ENCODE peak calls at places on chromosomes 13 and 19, in six cellular contexts. T, D, U, S, R and J are unnamed samples.

GRCh38 chr13:76222511-76222910 is 586.4 kb downstream of the LMO7 start:
- DNase-seq in T (no peak), R (no peak), U (no peak), S (no peak), D (no peak), J (no peak)

GRCh38 chr13:40629678-40630384 is 36.6 kb downstream of the FOXO1 start:
- DNase-seq in U (no peak), R (no peak), T (no peak), D (no peak), S (no peak), J (no peak)

GRCh38 chr13:113616281-113616906 is 31.8 kb downstream of the TFDP1 start:
- DNase-seq in D (no peak), U (no peak), S (no peak), R (no peak), T (no peak), J (no peak)

GRCh38 chr13:38582133-38582532 is 104.7 kb upstream of the FREM2 start:
- DNase-seq in U (no peak), D (peak), S (no peak), T (peak), R (peak), J (peak)

GRCh38 chr13:44930907-44931676 is 58.2 kb downstream of the NUFIP1 start:
- DNase-seq in U (no peak), T (peak), R (no peak), D (no peak), S (no peak), J (peak)

GRCh38 chr19:51323481-51323891 is 12.0 kb downstream of the IGLON5 start:
- DNase-seq in R (no peak), S (no peak), D (no peak), U (no peak), T (no peak), J (no peak)

GRCh38 chr19:7328647-7329046 is 20.1 kb upstream of the ARHGEF18 start:
- DNase-seq in R (no peak), S (no peak), D (no peak), T (no peak), U (no peak), J (no peak)

GRCh38 chr13:40993987-40994386 is 25.1 kb downstream of the ELF1 start:
- DNase-seq in T (no peak), S (no peak), R (peak), D (no peak), U (no peak), J (no peak)

GRCh38 chr13:46006688-46007452 is 45.7 kb downstream of the ZC3H13 start:
- DNase-seq in D (no peak), R (no peak), S (no peak), T (peak), U (no peak), J (no peak)

GRCh38 chr13:32791545-32792172 is 205.4 kb downstream of the PDS5B start:
- DNase-seq in T (no peak), D (no peak), S (peak), R (no peak), U (no peak), J (peak)

GRCh38 chr13:109684084-109684835 is 102.1 kb downstream of the IRS2 start:
- DNase-seq in S (no peak), R (no peak), U (no peak), D (no peak), T (no peak), J (no peak)

GRCh38 chr19:13881231-13881691 is 4.3 kb downstream of the NANOS3 start:
- DNase-seq in D (peak), S (no peak), U (no peak), R (no peak), T (no peak), J (peak)

GRCh38 chr13:74227476-74228158 is 93.4 kb upstream of the KLF12 start:
- DNase-seq in R (no peak), D (no peak), U (no peak), T (no peak), S (no peak), J (no peak)

GRCh38 chr13:40680659-40681323 is 14.3 kb upstream of the FOXO1 start:
- DNase-seq in D (no peak), T (no peak), U (no peak), R (no peak), S (no peak), J (peak)

GRCh38 chr19:47756953-47757608 is 11.7 kb downstream of the NOP53 start:
- DNase-seq in U (no peak), T (no peak), R (no peak), S (no peak), D (no peak), J (no peak)

GRCh38 chr13:111171629-111172028 is 56.5 kb downstream of the ARHGEF7 start:
- DNase-seq in U (no peak), S (no peak), R (no peak), D (no peak), T (no peak), J (no peak)

GRCh38 chr13:36673838-36674326 is at the start of gene SERTM1:
- DNase-seq in S (no peak), U (peak), R (peak), T (peak), D (peak), J (peak)

GRCh38 chr19:45075215-45076028 is 856 bp downstream of the ZNF296 start:
- DNase-seq in D (no peak), S (peak), R (peak), T (no peak), U (peak), J (peak)

GRCh38 chr13:44386932-44387556 is 13.4 kb downstream of the SERP2 start:
- DNase-seq in D (no peak), T (no peak), R (no peak), U (no peak), S (no peak), J (no peak)

GRCh38 chr19:49678970-49679831 is 2.1 kb downstream of the PRMT1 start:
- DNase-seq in S (no peak), D (no peak), R (no peak), T (no peak), U (no peak), J (peak)

GRCh38 chr13:57629391-57629804 is 2.1 kb upstream of the PCDH17 start:
- DNase-seq in S (no peak), D (peak), T (peak), R (no peak), U (no peak), J (peak)

GRCh38 chr13:96238861-96239260 is 149.0 kb downstream of the HS6ST3 start:
- DNase-seq in R (no peak), S (no peak), U (no peak), T (no peak), D (no peak), J (no peak)

GRCh38 chr13:26011996-26012688 is 39.7 kb downstream of the SHISA2 start:
- DNase-seq in D (no peak), T (peak), U (no peak), R (no peak), S (no peak), J (no peak)

GRCh38 chr13:87089391-87089790 is 581.8 kb upstream of the SLITRK5 start:
- DNase-seq in S (no peak), T (peak), U (no peak), R (no peak), D (no peak), J (no peak)

GRCh38 chr13:23349127-23349897 is 84.2 kb downstream of the SACS start:
- DNase-seq in R (no peak), T (no peak), U (no peak), D (no peak), S (no peak), J (no peak)

GRCh38 chr19:3359850-3360493 is 6.4 kb upstream of the NFIC start:
- DNase-seq in T (peak), S (peak), U (no peak), R (no peak), D (no peak), J (peak)

GRCh38 chr19:46618670-46619231 is 6.1 kb downstream of the PTGIR start:
- DNase-seq in D (no peak), R (peak), S (no peak), T (peak), U (no peak), J (peak)

GRCh38 chr19:3224346-3225325 is at the start of gene CELF5:
- DNase-seq in T (peak), R (peak), D (peak), U (peak), S (peak), J (peak)

GRCh38 chr13:94825507-94825906 is 113.2 kb upstream of the SOX21 start:
- DNase-seq in S (no peak), R (peak), U (peak), T (peak), D (peak), J (peak)

GRCh38 chr13:108213946-108214345 is 1.4 kb downstream of the LIG4 start:
- DNase-seq in U (no peak), R (peak), S (no peak), T (no peak), D (no peak), J (peak)

GRCh38 chr13:45374917-45375316 is 33.9 kb upstream of the TPT1 start:
- DNase-seq in S (no peak), R (no peak), D (no peak), U (no peak), T (no peak), J (no peak)

GRCh38 chr19:28456708-28457320 is 756.1 kb downstream of the UQCRFS1 start:
- DNase-seq in U (no peak), T (no peak), S (no peak), D (no peak), R (no peak), J (no peak)

GRCh38 chr19:18291590-18292459 is 10.4 kb upstream of the JUND start:
- DNase-seq in R (peak), D (peak), T (peak), U (peak), S (peak), J (peak)

GRCh38 chr19:41897181-41897580 is 14.2 kb downstream of the ARHGEF1 start:
- DNase-seq in U (no peak), T (no peak), D (no peak), R (no peak), S (no peak), J (no peak)

GRCh38 chr13:98575009-98575866 is 1.7 kb downstream of the STK24 start:
- DNase-seq in S (no peak), T (no peak), D (no peak), U (no peak), R (no peak), J (peak)

GRCh38 chr13:30038884-30039283 is 188.5 kb upstream of the UBL3 start:
- DNase-seq in S (no peak), R (no peak), U (no peak), T (peak), D (no peak), J (peak)

GRCh38 chr19:35136977-35137702 is 1.5 kb upstream of the FXYD1 start:
- DNase-seq in R (no peak), D (no peak), T (no peak), S (no peak), U (no peak), J (peak)

GRCh38 chr13:113483504-113484287 is 6.8 kb downstream of the DCUN1D2 start:
- DNase-seq in T (no peak), S (no peak), U (no peak), D (no peak), R (no peak), J (no peak)

GRCh38 chr13:24306632-24307031 is 2.7 kb upstream of the C1QTNF9 start:
- DNase-seq in T (no peak), R (no peak), U (no peak), S (no peak), D (no peak), J (no peak)